ENCODE peak calls at places on chromosomes 5 and 9, in seven cellular contexts. R is neural crest cell; B is fibroblast of villous mesenchyme; J is CD4-positive, alpha-beta T cell; A is breast epithelium; Q is BJ; W is endothelial cell. I is an unnamed sample.

GRCh38 chr9:1267141-1267570 is 217.0 kb downstream of the DMRT2 start:
- DNase-seq in B (no peak), W (no peak), R (no peak), Q (no peak), J (no peak), A (no peak), I (no peak)

GRCh38 chr5:1718669-1719068 is 81.0 kb downstream of the MRPL36 start:
- DNase-seq in Q (no peak), B (peak), R (no peak), A (no peak), J (no peak), W (no peak), I (no peak)

GRCh38 chr9:136792321-136793062 is 1.3 kb downstream of the TMEM141 start:
- DNase-seq in Q (no peak), R (no peak), W (no peak), A (no peak), J (no peak), B (no peak), I (no peak)

GRCh38 chr5:14399054-14399657 is 182.4 kb upstream of the OTULINL start:
- DNase-seq in Q (no peak), A (no peak), B (peak), R (no peak), J (no peak), W (peak), I (no peak)

GRCh38 chr5:42992035-42992570 is 48.0 kb downstream of the ANXA2R start:
- DNase-seq in R (peak), J (peak), A (peak), W (no peak), B (peak), Q (peak), I (peak)

GRCh38 chr5:75466317-75466716 is 45.1 kb downstream of the CERT1 start:
- DNase-seq in A (no peak), J (no peak), W (no peak), Q (no peak), B (no peak), R (no peak), I (no peak)

GRCh38 chr9:27414215-27414731 is 109.8 kb upstream of the IFNK start:
- DNase-seq in W (no peak), Q (no peak), A (no peak), J (no peak), R (no peak), B (no peak), I (no peak)

GRCh38 chr5:144467795-144468194 is 297.1 kb downstream of the KCTD16 start:
- DNase-seq in B (peak), Q (no peak), J (no peak), W (peak), R (peak), A (no peak), I (no peak)

GRCh38 chr9:111360881-111361280 is 30.9 kb upstream of the OR2K2 start:
- DNase-seq in Q (no peak), B (no peak), A (no peak), R (no peak), J (no peak), W (no peak), I (no peak)

GRCh38 chr9:108142504-108143201 is 653.1 kb upstream of the KLF4 start:
- DNase-seq in B (peak), J (no peak), A (peak), Q (peak), R (peak), W (peak), I (no peak)

GRCh38 chr9:132283863-132284262 is 70.9 kb downstream of the SETX start:
- DNase-seq in Q (no peak), A (no peak), W (no peak), B (no peak), J (no peak), R (no peak), I (no peak)

GRCh38 chr5:147743686-147744332 is 38.7 kb downstream of the JAKMIP2 start:
- DNase-seq in A (no peak), B (no peak), W (no peak), Q (no peak), R (no peak), J (no peak), I (no peak)

GRCh38 chr5:130528474-130528873 is 624.2 kb downstream of the CHSY3 start:
- DNase-seq in W (no peak), B (peak), Q (no peak), J (no peak), R (no peak), A (no peak), I (no peak)

GRCh38 chr5:40030661-40031060 is 605.9 kb upstream of the DAB2 start:
- DNase-seq in Q (no peak), W (no peak), A (no peak), J (no peak), R (no peak), B (no peak), I (no peak)

GRCh38 chr9:20189871-20190270 is 401.0 kb upstream of the SLC24A2 start:
- DNase-seq in B (no peak), A (no peak), W (no peak), R (no peak), Q (no peak), J (no peak), I (no peak)

GRCh38 chr9:120308495-120308894 is 271.5 kb downstream of the CDK5RAP2 start:
- DNase-seq in B (no peak), R (no peak), A (no peak), Q (no peak), J (no peak), W (no peak), I (no peak)

GRCh38 chr9:93536874-93537273 is 39.5 kb upstream of the PHF2 start:
- DNase-seq in A (no peak), Q (no peak), B (no peak), W (no peak), J (no peak), R (no peak), I (no peak)

GRCh38 chr9:93532121-93532520 is 44.3 kb upstream of the PHF2 start:
- DNase-seq in B (no peak), R (no peak), Q (no peak), J (no peak), A (no peak), W (no peak), I (no peak)

GRCh38 chr9:93531374-93531773 is 45.0 kb upstream of the PHF2 start:
- DNase-seq in A (no peak), R (no peak), W (no peak), J (no peak), Q (no peak), B (no peak), I (no peak)

GRCh38 chr9:93536167-93536566 is 40.2 kb upstream of the PHF2 start:
- DNase-seq in A (no peak), W (no peak), R (no peak), B (no peak), J (no peak), Q (no peak), I (peak)

GRCh38 chr9:93533863-93534262 is 42.5 kb upstream of the PHF2 start:
- DNase-seq in R (no peak), Q (no peak), A (no peak), B (no peak), J (no peak), W (no peak), I (no peak)
- TF ChIP-seq CTCF in R (no peak), Q (no peak), A (no peak), B (no peak), J (no peak), W (no peak), I (no peak)

GRCh38 chr5:108278285-108279240 is 103.3 kb downstream of the FBXL17 start:
- DNase-seq in J (no peak), R (no peak), B (no peak), A (no peak), W (no peak), Q (no peak), I (no peak)
- TF ChIP-seq CTCF in J (no peak), R (no peak), B (no peak), A (no peak), W (no peak), Q (no peak), I (no peak)

GRCh38 chr5:150706776-150707390 is 6.0 kb upstream of the RBM22 start:
- DNase-seq in R (no peak), Q (no peak), A (no peak), W (no peak), B (no peak), J (no peak), I (no peak)

DNA sequence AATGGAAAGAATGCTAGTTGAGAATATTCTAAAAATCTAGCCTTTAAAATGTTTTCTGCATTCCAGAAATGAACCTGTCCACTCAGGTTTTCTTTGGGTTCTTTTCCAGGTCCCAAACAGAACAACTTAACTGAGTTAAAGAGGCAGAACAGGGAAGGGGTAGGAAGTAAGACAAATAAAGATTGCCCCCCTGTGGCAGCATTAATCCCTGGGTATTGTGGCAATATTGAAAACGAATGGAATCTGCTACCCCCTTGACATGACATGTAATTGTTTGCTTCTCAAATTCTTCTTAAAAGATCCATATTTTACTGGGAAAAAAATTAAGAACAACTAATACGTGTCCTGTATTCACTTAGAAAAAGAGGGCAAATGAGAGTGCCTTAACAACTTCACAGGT is 9.3 kb upstream of the RBM22 start:
- DNase-seq in W (no peak), R (no peak), A (no peak), B (no peak), Q (no peak), J (no peak), I (no peak)
- TF ChIP-seq CTCF in W (no peak), R (peak), A (no peak), B (peak), Q (peak), J (peak), I (no peak)

GRCh38 chr5:78065663-78066062 is 228.8 kb downstream of the AP3B1 start:
- DNase-seq in J (no peak), R (no peak), W (peak), A (no peak), B (no peak), Q (no peak), I (no peak)
- TF ChIP-seq CTCF in J (no peak), R (no peak), W (no peak), A (no peak), B (no peak), Q (peak), I (no peak)